ENCODE peak calls at places on chromosomes 16 and 17, in eight cellular contexts. F, M, C, T, X, W, O and D are unnamed samples.

GRCh38 chr17:18235743-18236256 is 10.4 kb downstream of the LLGL1 start:
- DNase-seq in F (no peak), M (peak), C (peak), T (peak), X (peak), W (no peak), O (no peak), D (no peak)

GRCh38 chr16:85924675-85925074 is 25.7 kb downstream of the IRF8 start:
- DNase-seq in F (no peak), M (no peak), C (peak), T (peak), X (no peak), W (no peak), O (no peak), D (peak)

GRCh38 chr17:29880031-29880430 is 50.0 kb downstream of the SSH2 start:
- DNase-seq in F (no peak), M (no peak), C (no peak), T (no peak), X (no peak), W (no peak), O (no peak), D (no peak)

GRCh38 chr17:18006495-18007239 is 32.3 kb downstream of the ATPAF2 start:
- DNase-seq in F (no peak), M (no peak), C (no peak), T (no peak), X (no peak), W (no peak), O (no peak), D (no peak)

GRCh38 chr17:17605083-17605746 is 13.7 kb upstream of the PEMT start:
- DNase-seq in F (no peak), M (peak), C (no peak), T (no peak), X (no peak), W (no peak), O (no peak), D (no peak)

GRCh38 chr16:31876955-31877828 is 3.6 kb downstream of the ZNF267 start:
- DNase-seq in F (no peak), M (peak), C (peak), T (peak), X (peak), W (peak), O (no peak), D (peak)

GRCh38 chr16:11416228-11417001 is 71.2 kb downstream of the RMI2 start:
- DNase-seq in F (no peak), M (no peak), C (no peak), T (no peak), X (no peak), W (no peak), O (no peak), D (no peak)

GRCh38 chr16:70753228-70753627 is 47.7 kb downstream of the VAC14 start:
- DNase-seq in F (no peak), M (no peak), C (no peak), T (no peak), X (no peak), W (no peak), O (no peak), D (no peak)

GRCh38 chr17:50052241-50052788 is 3.6 kb upstream of the ITGA3 start:
- DNase-seq in F (no peak), M (no peak), C (no peak), T (no peak), X (no peak), W (no peak), O (no peak), D (no peak)

GRCh38 chr17:3552916-3553315 is 4.7 kb downstream of the TRPV3 start:
- DNase-seq in F (no peak), M (no peak), C (no peak), T (no peak), X (no peak), W (no peak), O (no peak), D (no peak)

GRCh38 chr17:72332367-72332766 is 211.5 kb downstream of the SOX9 start:
- DNase-seq in F (no peak), M (no peak), C (peak), T (peak), X (no peak), W (no peak), O (no peak), D (no peak)

GRCh38 chr17:45096141-45096540 is 35.0 kb downstream of the NMT1 start:
- DNase-seq in F (no peak), M (peak), C (peak), T (peak), X (no peak), W (no peak), O (peak), D (no peak)

GRCh38 chr16:70740919-70741778 is 55.3 kb upstream of the MTSS2 start:
- DNase-seq in F (no peak), M (peak), C (no peak), T (peak), X (peak), W (peak), O (no peak), D (peak)

GRCh38 chr16:10578474-10579316 is 1.7 kb downstream of the EMP2 start:
- DNase-seq in F (no peak), M (no peak), C (peak), T (no peak), X (no peak), W (no peak), O (no peak), D (no peak)

GRCh38 chr17:82440991-82441627 is 9.4 kb downstream of the CYBC1 start:
- DNase-seq in F (no peak), M (no peak), C (no peak), T (no peak), X (no peak), W (no peak), O (no peak), D (no peak)

GRCh38 chr17:42016411-42016831 is 818 bp downstream of the DNAJC7 start:
- DNase-seq in F (no peak), M (no peak), C (peak), T (peak), X (no peak), W (no peak), O (no peak), D (no peak)

GRCh38 chr16:51268237-51268636 is 117.2 kb upstream of the SALL1 start:
- DNase-seq in F (no peak), M (no peak), C (no peak), T (no peak), X (no peak), W (no peak), O (no peak), D (no peak)

GRCh38 chr16:87881327-87882200 is 12.3 kb upstream of the SLC7A5 start:
- DNase-seq in F (no peak), M (no peak), C (no peak), T (no peak), X (no peak), W (no peak), O (no peak), D (no peak)

GRCh38 chr16:56886296-56886695 is 21.3 kb downstream of the SLC12A3 start:
- DNase-seq in F (no peak), M (no peak), C (no peak), T (no peak), X (no peak), W (no peak), O (no peak), D (no peak)

GRCh38 chr17:65529040-65529633 is 32.3 kb downstream of the AXIN2 start:
- DNase-seq in F (no peak), M (no peak), C (no peak), T (no peak), X (no peak), W (no peak), O (no peak), D (no peak)

GRCh38 chr17:44323359-44324091 is 1.1 kb downstream of the SLC25A39 start:
- DNase-seq in F (no peak), M (no peak), C (no peak), T (no peak), X (no peak), W (no peak), O (no peak), D (no peak)

GRCh38 chr17:77721823-77722160 is 236.7 kb upstream of the TNRC6C start:
- DNase-seq in F (no peak), M (no peak), C (no peak), T (no peak), X (no peak), W (no peak), O (no peak), D (no peak)

GRCh38 chr16:66872524-66872923 is 7.8 kb upstream of the PDP2 start:
- DNase-seq in F (no peak), M (no peak), C (no peak), T (peak), X (no peak), W (no peak), O (no peak), D (no peak)

GRCh38 chr16:11799017-11799381 is 1.9 kb upstream of the ZC3H7A start:
- DNase-seq in F (no peak), M (no peak), C (no peak), T (no peak), X (no peak), W (no peak), O (no peak), D (no peak)

GRCh38 chr17:81513669-81514484 is 1.3 kb upstream of the ACTG1 start:
- DNase-seq in F (no peak), M (peak), C (peak), T (peak), X (no peak), W (no peak), O (no peak), D (no peak)

GRCh38 chr17:39684369-39685043 is 3.4 kb downstream of the PGAP3 start:
- DNase-seq in F (no peak), M (no peak), C (no peak), T (no peak), X (no peak), W (no peak), O (no peak), D (no peak)

GRCh38 chr17:27153005-27153404 is 140.9 kb upstream of the WSB1 start:
- DNase-seq in F (no peak), M (no peak), C (no peak), T (peak), X (no peak), W (peak), O (no peak), D (no peak)

GRCh38 chr16:53282328-53282727 is 151.9 kb upstream of the RBL2 start:
- DNase-seq in F (no peak), M (no peak), C (no peak), T (no peak), X (no peak), W (no peak), O (no peak), D (no peak)

GRCh38 chr17:64005734-64006167 is 7.6 kb downstream of the PRR29 start:
- DNase-seq in F (no peak), M (no peak), C (no peak), T (no peak), X (no peak), W (no peak), O (no peak), D (no peak)

GRCh38 chr17:38879878-38880727 is 10.2 kb downstream of the LASP1 start:
- DNase-seq in F (no peak), M (peak), C (peak), T (peak), X (no peak), W (no peak), O (no peak), D (peak)

GRCh38 chr16:84356591-84357116 is 11.7 kb upstream of the ATP2C2 start:
- DNase-seq in F (no peak), M (no peak), C (peak), T (no peak), X (no peak), W (no peak), O (no peak), D (no peak)

GRCh38 chr16:59702531-59702930 is 968.4 kb upstream of the GOT2 start:
- DNase-seq in F (no peak), M (no peak), C (no peak), T (no peak), X (peak), W (no peak), O (no peak), D (no peak)

GRCh38 chr17:41734139-41734948 is at the start of gene HAP1:
- DNase-seq in F (no peak), M (peak), C (no peak), T (peak), X (no peak), W (no peak), O (no peak), D (no peak)

GRCh38 chr17:31391496-31391949 is at the start of gene RAB11FIP4:
- DNase-seq in F (no peak), M (no peak), C (no peak), T (peak), X (no peak), W (no peak), O (no peak), D (no peak)

GRCh38 chr17:71866095-71866494 is 254.7 kb upstream of the SOX9 start:
- DNase-seq in F (no peak), M (no peak), C (no peak), T (no peak), X (no peak), W (no peak), O (no peak), D (no peak)

GRCh38 chr17:80861892-80862291 is 129.7 kb upstream of the CHMP6 start:
- DNase-seq in F (no peak), M (peak), C (peak), T (peak), X (no peak), W (no peak), O (no peak), D (no peak)

GRCh38 chr16:81784042-81784785 is 5.1 kb downstream of the PLCG2 start:
- DNase-seq in F (no peak), M (no peak), C (no peak), T (no peak), X (no peak), W (no peak), O (no peak), D (no peak)

GRCh38 chr16:28326881-28327610 is 34.7 kb downstream of the SBK1 start:
- DNase-seq in F (no peak), M (peak), C (peak), T (peak), X (no peak), W (no peak), O (peak), D (no peak)

GRCh38 chr16:4654387-4654901 is 29.8 kb downstream of the MGRN1 start:
- DNase-seq in F (no peak), M (no peak), C (no peak), T (no peak), X (no peak), W (no peak), O (no peak), D (no peak)
- TF ChIP-seq CTCF in F (no peak), M (no peak), C (no peak), T (no peak), X (no peak), W (no peak), O (no peak), D (no peak)

GRCh38 chr17:74277935-74278334 is 3.9 kb downstream of the DNAI2 start:
- DNase-seq in F (no peak), M (no peak), C (no peak), T (no peak), X (no peak), W (no peak), O (no peak), D (no peak)

GRCh38 chr17:74282587-74283370 is 8.7 kb downstream of the DNAI2 start:
- DNase-seq in F (no peak), M (no peak), C (peak), T (peak), X (no peak), W (no peak), O (no peak), D (no peak)

GRCh38 chr17:74281799-74282198 is 7.8 kb downstream of the DNAI2 start:
- DNase-seq in F (no peak), M (no peak), C (no peak), T (no peak), X (no peak), W (no peak), O (no peak), D (no peak)

GRCh38 chr17:74283371-74283673 is 9.3 kb downstream of the DNAI2 start:
- DNase-seq in F (no peak), M (no peak), C (no peak), T (no peak), X (no peak), W (no peak), O (no peak), D (no peak)

GRCh38 chr17:74280093-74280513 is 6.1 kb downstream of the DNAI2 start:
- DNase-seq in F (no peak), M (no peak), C (no peak), T (no peak), X (no peak), W (no peak), O (no peak), D (no peak)
- H3K4me3 ChIP-seq in F (no peak), M (no peak), C (no peak), T (no peak), X (no peak), W (no peak), O (no peak), D (no peak)

GRCh38 chr17:32941419-32942032 is 13.6 kb downstream of the TMEM98 start:
- DNase-seq in F (no peak), M (no peak), C (no peak), T (no peak), X (no peak), W (no peak), O (no peak), D (no peak)
- TF ChIP-seq CTCF in F (peak), M (peak), C (no peak), T (peak), X (peak), W (peak), O (no peak), D (peak)

GRCh38 chr17:7884581-7885356 is 3.8 kb upstream of the CHD3 start:
- DNase-seq in F (no peak), M (no peak), C (no peak), T (no peak), X (no peak), W (no peak), O (no peak), D (no peak)

GRCh38 chr17:7887038-7887481 is 1.5 kb upstream of the CHD3 start:
- DNase-seq in F (no peak), M (no peak), C (no peak), T (no peak), X (no peak), W (no peak), O (no peak), D (no peak)

GRCh38 chr17:7886227-7887037 is 2.2 kb upstream of the CHD3 start:
- DNase-seq in F (no peak), M (no peak), C (peak), T (peak), X (no peak), W (no peak), O (no peak), D (no peak)

GRCh38 chr17:7883781-7884386 is 4.7 kb upstream of the CHD3 start:
- DNase-seq in F (no peak), M (no peak), C (peak), T (peak), X (no peak), W (no peak), O (no peak), D (no peak)

DNA sequence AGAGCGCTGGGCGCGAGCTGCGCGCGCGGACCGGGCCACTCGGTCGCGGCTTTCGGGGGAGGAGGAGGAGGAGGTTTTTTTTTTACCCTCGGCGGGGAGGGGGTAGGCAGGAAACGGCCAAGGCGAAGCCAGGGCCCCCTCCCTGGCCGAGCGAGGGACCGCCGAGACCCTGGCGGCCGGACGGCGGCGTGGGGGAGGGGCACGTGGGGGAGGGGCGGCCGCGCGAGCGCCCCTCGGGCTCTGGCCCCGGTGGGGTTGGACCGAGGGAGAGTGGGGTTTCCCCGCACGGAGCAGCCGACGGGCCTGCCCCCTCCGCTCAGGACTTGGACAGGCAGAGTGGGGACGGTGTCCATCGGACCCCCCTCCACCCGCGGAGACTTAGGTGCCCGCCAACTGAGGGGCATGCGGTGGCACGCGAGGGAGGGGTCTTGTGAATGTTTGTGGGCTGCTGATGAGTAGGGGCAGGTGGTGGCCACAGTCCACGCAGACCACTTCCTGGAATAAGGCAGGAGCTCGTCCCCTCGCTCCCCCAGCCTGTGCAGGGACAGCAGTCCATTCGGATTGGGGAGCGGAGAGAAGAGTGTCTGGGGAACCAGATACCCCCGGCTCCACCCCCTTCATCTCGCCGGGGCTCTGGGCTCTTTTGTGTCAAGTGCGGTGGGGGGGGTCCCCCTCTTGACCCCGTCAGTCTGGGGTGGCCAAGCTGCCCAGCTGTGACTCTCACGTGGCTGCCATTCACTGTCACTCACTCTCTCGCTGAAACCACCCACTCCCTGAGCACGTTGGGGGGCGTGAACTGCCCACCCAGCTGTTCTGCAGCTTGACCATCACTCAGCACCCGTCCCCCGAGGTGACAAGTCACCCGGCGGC is 3.0 kb upstream of the CHD3 start:
- DNase-seq in F (no peak), M (no peak), C (no peak), T (peak), X (no peak), W (no peak), O (no peak), D (no peak)
- H3K4me3 ChIP-seq in F (peak), M (peak), C (peak), T (peak), X (peak), W (peak), O (peak), D (peak)

DNA sequence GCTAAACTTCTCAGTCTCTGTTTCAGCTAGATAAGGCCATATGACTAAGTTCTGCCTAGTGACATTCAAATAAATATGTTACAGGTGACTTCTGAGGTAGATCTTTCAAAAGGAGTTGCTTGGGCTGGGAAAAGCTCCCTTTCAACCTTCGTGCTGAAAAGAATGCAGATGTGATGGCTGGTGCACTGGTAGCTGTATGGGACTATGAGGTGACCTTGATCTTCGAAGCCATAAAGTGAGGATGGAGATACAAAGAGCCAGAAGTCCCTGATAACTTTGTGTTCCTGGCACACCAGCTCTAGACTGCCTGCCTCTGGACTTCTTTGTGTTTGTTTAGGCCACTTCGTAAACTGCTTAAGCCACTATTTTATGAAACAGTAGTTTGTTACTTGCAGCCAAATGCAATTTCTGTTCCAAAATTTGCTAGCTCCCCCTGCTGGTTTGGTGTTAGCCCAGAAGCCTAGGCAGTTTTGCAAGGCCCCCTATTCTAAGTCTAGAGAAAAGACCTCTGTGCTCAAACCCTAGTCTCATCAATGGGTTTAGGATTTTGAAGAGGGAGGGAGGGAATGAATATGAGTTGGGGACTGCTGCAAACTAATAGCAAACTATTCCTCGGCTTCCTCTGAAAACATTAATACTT is 23.3 kb upstream of the ERCC4 start:
- DNase-seq in F (no peak), M (peak), C (no peak), T (no peak), X (no peak), W (no peak), O (peak), D (no peak)
- TF ChIP-seq CTCF in F (no peak), M (no peak), C (peak), T (peak), X (peak), W (peak), O (peak), D (peak)